ENCODE peak calls at places on chromosomes 7 and 10, in nine cellular contexts. O is tibial artery, M is heart right ventricle, H is neural progenitor cell, N is cardiac muscle cell, C is ovary, K is HCT116, U is heart left ventricle, S is colonic mucosa. T is an unnamed sample.

GRCh38 chr7:55140221-55140980 is 121.6 kb downstream of the EGFR start:
- DNase-seq in O (no peak), M (peak; percentile 59), H (no peak), N (peak; percentile 85), C (no peak), K (no peak), U (peak; percentile 54), S (no peak), T (no peak)

GRCh38 chr10:76944678-76945077 is 692.9 kb downstream of the KCNMA1 start:
- DNase-seq in O (no peak), M (no peak), H (no peak), N (no peak), C (no peak), K (no peak), U (no peak), S (no peak), T (no peak)

GRCh38 chr10:77637474-77637985 is at the start of gene KCNMA1:
- DNase-seq in O (peak; percentile 77), M (no peak), H (peak; percentile 68), N (no peak), C (peak; percentile 71), K (no peak), U (no peak), S (no peak), T (no peak)

GRCh38 chr10:132200344-132201110 is 13.8 kb downstream of the DPYSL4 start:
- DNase-seq in O (peak; percentile 63), M (no peak), H (no peak), N (no peak), C (no peak), K (no peak), U (peak; percentile 21), S (no peak), T (no peak)

GRCh38 chr10:66180651-66181318 is 745.1 kb upstream of the LRRTM3 start:
- DNase-seq in O (no peak), M (peak; percentile 41), H (peak; percentile 66), N (peak; percentile 78), C (no peak), K (peak; percentile 47), U (no peak), S (peak; percentile 27), T (no peak)

GRCh38 chr10:86367339-86367951 is 850 bp upstream of the GRID1 start:
- DNase-seq in O (peak; percentile 67), M (no peak), H (peak; percentile 59), N (peak; percentile 24), C (peak; percentile 33), K (no peak), U (no peak), S (no peak), T (no peak)

GRCh38 chr10:132745971-132746370 is 40.0 kb downstream of the NKX6-2 start:
- DNase-seq in O (no peak), M (no peak), H (no peak), N (no peak), C (no peak), K (no peak), U (no peak), S (no peak), T (no peak)

GRCh38 chr10:131811239-131812011 is 89.4 kb upstream of the PPP2R2D start:
- DNase-seq in O (peak; percentile 38), M (no peak), H (no peak), N (no peak), C (no peak), K (no peak), U (no peak), S (peak; percentile 10), T (no peak)

GRCh38 chr7:2628137-2628482 is 3.7 kb upstream of the TTYH3 start:
- DNase-seq in O (no peak), M (no peak), H (no peak), N (no peak), C (no peak), K (no peak), U (no peak), S (no peak), T (no peak)

GRCh38 chr10:89398003-89398749 is 5.8 kb downstream of the IFIT1 start:
- DNase-seq in O (no peak), M (no peak), H (no peak), N (peak; percentile 64), C (no peak), K (no peak), U (no peak), S (no peak), T (no peak)

GRCh38 chr10:43078986-43079273 is 2.1 kb downstream of the RET start:
- DNase-seq in O (no peak), M (peak; percentile 21), H (peak; percentile 79), N (no peak), C (no peak), K (no peak), U (no peak), S (peak; percentile 44), T (no peak)

GRCh38 chr7:25854608-25855497 is 297.1 kb upstream of the NFE2L3 start:
- DNase-seq in O (peak; percentile 88), M (peak; percentile 48), H (peak; percentile 97), N (peak; percentile 78), C (no peak), K (peak; percentile 99), U (no peak), S (peak; percentile 86), T (no peak)

GRCh38 chr7:78649976-78650375 is 803.5 kb downstream of the MAGI2 start:
- DNase-seq in O (no peak), M (no peak), H (no peak), N (no peak), C (no peak), K (no peak), U (no peak), S (no peak), T (no peak)

GRCh38 chr10:29109700-29110099 is 179.2 kb upstream of the LYZL1 start:
- DNase-seq in O (no peak), M (no peak), H (peak; percentile 26), N (no peak), C (no peak), K (no peak), U (no peak), S (no peak), T (no peak)

GRCh38 chr10:33134011-33134751 is 176.2 kb upstream of the ITGB1 start:
- DNase-seq in O (peak; percentile 83), M (no peak), H (no peak), N (peak; percentile 81), C (no peak), K (peak; percentile 99), U (peak; percentile 71), S (peak; percentile 78), T (peak; percentile 83)

GRCh38 chr7:159013825-159014289 is 130.8 kb downstream of the VIPR2 start:
- DNase-seq in O (no peak), M (no peak), H (no peak), N (no peak), C (peak; percentile 62), K (no peak), U (no peak), S (no peak), T (no peak)

GRCh38 chr7:66143876-66144332 is 29.3 kb downstream of the CRCP start:
- DNase-seq in O (no peak), M (no peak), H (no peak), N (no peak), C (no peak), K (no peak), U (no peak), S (no peak), T (no peak)

GRCh38 chr10:100747826-100748231 is 2.4 kb downstream of the PAX2 start:
- DNase-seq in O (no peak), M (no peak), H (peak; percentile 80), N (no peak), C (no peak), K (no peak), U (no peak), S (no peak), T (no peak)
- H3K4me1 ChIP-seq in O (peaks cover 59% of the 10 kb centered on the region), M (peaks cover 53% of the 10 kb centered on the region), H (peaks cover 57% of the 10 kb centered on the region), N (peaks cover 20% of the 10 kb centered on the region), C (no peaks in the 10 kb centered on the region), K (peaks cover 31% of the 10 kb centered on the region), U (peaks cover 44% of the 10 kb centered on the region), S (no peaks in the 10 kb centered on the region), T (peaks cover 19% of the 10 kb centered on the region)

GRCh38 chr7:81937091-81937490 is 167.2 kb upstream of the HGF start:
- DNase-seq in O (no peak), M (no peak), H (no peak), N (no peak), C (no peak), K (no peak), U (no peak), S (no peak), T (no peak)

GRCh38 chr7:81929386-81929785 is 159.5 kb upstream of the HGF start:
- DNase-seq in O (no peak), M (no peak), H (no peak), N (peak; percentile 14), C (no peak), K (no peak), U (no peak), S (no peak), T (no peak)

DNA sequence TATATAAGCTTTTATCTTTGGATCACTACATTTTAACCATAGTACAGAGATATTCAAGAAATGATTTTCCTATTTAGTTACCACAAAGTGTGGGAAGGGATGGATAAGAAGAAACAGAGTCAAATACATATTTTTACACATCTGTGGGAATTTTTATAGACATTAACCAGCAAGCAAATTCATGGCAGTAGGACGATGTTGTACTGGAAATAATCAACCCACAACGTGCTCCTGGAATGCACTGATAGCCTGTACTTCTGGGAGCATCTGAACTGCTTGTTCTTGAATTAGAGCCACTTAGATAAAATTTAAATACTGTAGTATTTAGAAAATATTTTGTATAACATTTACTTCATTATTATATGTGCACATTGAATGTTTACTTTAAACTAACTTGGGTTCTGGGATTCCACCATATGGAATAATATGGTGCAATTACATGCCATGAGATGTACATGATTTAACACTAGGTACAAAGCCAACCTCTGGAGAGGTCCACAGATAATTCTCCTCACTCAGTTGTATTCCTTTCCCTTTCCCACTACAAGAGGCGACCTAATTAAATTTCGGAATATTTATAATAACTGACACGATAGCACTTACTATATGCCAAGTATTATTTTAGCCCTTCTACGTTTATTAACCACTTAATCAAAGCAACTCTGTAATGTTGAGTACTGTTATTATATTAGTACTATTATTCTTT is 164.9 kb upstream of the HGF start:
- DNase-seq in O (no peak), M (no peak), H (no peak), N (peak; percentile 78), C (no peak), K (no peak), U (no peak), S (no peak), T (no peak)
- TF ChIP-seq CTCF in O (no peak), M (no peak), H (no peak), N (no peak), C (no peak), K (no peak), U (no peak), S (no peak), T (no peak)

DNA sequence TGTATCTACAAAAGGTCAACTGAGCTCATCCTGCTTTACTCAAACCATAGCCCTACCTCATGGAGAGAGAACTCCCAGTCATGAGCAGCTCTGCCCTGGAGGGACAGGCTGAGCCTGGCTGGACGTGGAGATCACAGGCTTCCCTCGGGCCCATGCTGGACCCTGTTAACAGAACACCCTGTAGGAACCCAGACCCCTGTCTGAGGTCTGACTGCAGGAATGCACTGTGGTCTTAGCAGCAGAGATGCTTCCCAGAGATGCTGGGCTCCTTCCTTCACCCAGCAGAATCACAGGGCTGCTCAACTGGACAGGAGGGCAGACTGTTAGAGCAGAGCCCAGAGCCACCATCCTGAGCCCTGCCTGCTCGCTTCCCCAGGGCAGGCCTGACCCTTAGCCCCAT is 814 bp downstream of the TMEM72 start:
- DNase-seq in O (no peak), M (no peak), H (no peak), N (no peak), C (no peak), K (no peak), U (no peak), S (no peak), T (no peak)
- H3K4me1 ChIP-seq in O (peaks cover 3% of the 10 kb centered on the region), M (peaks cover 24% of the 10 kb centered on the region), H (peaks cover 33% of the 10 kb centered on the region), N (peaks cover 59% of the 10 kb centered on the region), C (peaks cover 5% of the 10 kb centered on the region), K (peaks cover 7% of the 10 kb centered on the region), U (peaks cover 21% of the 10 kb centered on the region), S (peaks cover 5% of the 10 kb centered on the region), T (peaks cover 7% of the 10 kb centered on the region)

GRCh38 chr7:31059551-31059950 is 7.4 kb downstream of the ADCYAP1R1 start:
- DNase-seq in O (no peak), M (peak; percentile 13), H (peak; percentile 75), N (no peak), C (no peak), K (no peak), U (no peak), S (no peak), T (no peak)
- TF ChIP-seq CTCF in O (no peak), M (peak; percentile 10), H (peak; percentile 57), N (no peak), C (no peak), K (peak; percentile 13), U (no peak), S (no peak), T (no peak)